ENCODE peak calls at places on chromosomes 4 and X, in eight cellular contexts. One of them, this sample, is unnamed.

GRCh38 chr4:158775091-158775651 is 6.3 kb downstream of the FNIP2 start:
- DNase-seq in tibial nerve: no peak
- DNase-seq in HEK293T: no peak
- DNase-seq in fibroblast of the conjunctiva: no peak
- DNase-seq in ureter: no peak
- DNase-seq in pancreas: no peak
- DNase-seq in 8988T: no peak
- DNase-seq in sigmoid colon: no peak
- DNase-seq in this sample: peak

GRCh38 chr4:67122029-67122428 is 423.3 kb downstream of the CENPC start:
- DNase-seq in tibial nerve: no peak
- DNase-seq in HEK293T: peak
- DNase-seq in fibroblast of the conjunctiva: no peak
- DNase-seq in ureter: no peak
- DNase-seq in pancreas: no peak
- DNase-seq in 8988T: no peak
- DNase-seq in sigmoid colon: no peak
- DNase-seq in this sample: no peak

GRCh38 chr4:17447675-17448298 is 64.1 kb downstream of the QDPR start:
- DNase-seq in tibial nerve: no peak
- DNase-seq in HEK293T: peak
- DNase-seq in fibroblast of the conjunctiva: peak
- DNase-seq in ureter: peak
- DNase-seq in pancreas: no peak
- DNase-seq in 8988T: no peak
- DNase-seq in sigmoid colon: no peak
- DNase-seq in this sample: peak

GRCh38 chr4:181194096-181194495 is 1049.1 kb upstream of the TENM3 start:
- DNase-seq in tibial nerve: no peak
- DNase-seq in HEK293T: no peak
- DNase-seq in fibroblast of the conjunctiva: no peak
- DNase-seq in ureter: no peak
- DNase-seq in pancreas: no peak
- DNase-seq in 8988T: no peak
- DNase-seq in sigmoid colon: no peak
- DNase-seq in this sample: peak

GRCh38 chrX:6383911-6384310 is 151.0 kb downstream of the VCX3A start:
- DNase-seq in tibial nerve: no peak
- DNase-seq in HEK293T: no peak
- DNase-seq in fibroblast of the conjunctiva: no peak
- DNase-seq in ureter: no peak
- DNase-seq in pancreas: no peak
- DNase-seq in 8988T: no peak
- DNase-seq in sigmoid colon: no peak
- DNase-seq in this sample: no peak

GRCh38 chr4:3765271-3766206 is 646 bp upstream of the ADRA2C start:
- DNase-seq in tibial nerve: no peak
- DNase-seq in HEK293T: peak
- DNase-seq in fibroblast of the conjunctiva: no peak
- DNase-seq in ureter: no peak
- DNase-seq in pancreas: peak
- DNase-seq in 8988T: peak
- DNase-seq in sigmoid colon: no peak
- DNase-seq in this sample: peak

GRCh38 chrX:51893931-51894696 is 691 bp downstream of the MAGED1 start:
- DNase-seq in tibial nerve: no peak
- DNase-seq in HEK293T: peak
- DNase-seq in fibroblast of the conjunctiva: no peak
- DNase-seq in ureter: no peak
- DNase-seq in pancreas: peak
- DNase-seq in 8988T: peak
- DNase-seq in sigmoid colon: peak
- DNase-seq in this sample: no peak

GRCh38 chr4:19961092-19961491 is 290.6 kb upstream of the SLIT2 start:
- DNase-seq in tibial nerve: no peak
- DNase-seq in HEK293T: no peak
- DNase-seq in fibroblast of the conjunctiva: no peak
- DNase-seq in ureter: no peak
- DNase-seq in pancreas: no peak
- DNase-seq in 8988T: no peak
- DNase-seq in sigmoid colon: no peak
- DNase-seq in this sample: no peak

GRCh38 chr4:104571341-104571740 is 76.6 kb upstream of the CXXC4 start:
- DNase-seq in tibial nerve: no peak
- DNase-seq in HEK293T: no peak
- DNase-seq in fibroblast of the conjunctiva: no peak
- DNase-seq in ureter: no peak
- DNase-seq in pancreas: no peak
- DNase-seq in 8988T: no peak
- DNase-seq in sigmoid colon: no peak
- DNase-seq in this sample: no peak

GRCh38 chr4:111639876-111640275 is 505.4 kb upstream of the FAM241A start:
- DNase-seq in tibial nerve: no peak
- DNase-seq in HEK293T: no peak
- DNase-seq in fibroblast of the conjunctiva: no peak
- DNase-seq in ureter: no peak
- DNase-seq in pancreas: no peak
- DNase-seq in 8988T: no peak
- DNase-seq in sigmoid colon: no peak
- DNase-seq in this sample: no peak

GRCh38 chrX:139692506-139692849 is 15.5 kb downstream of the MCF2 start:
- DNase-seq in tibial nerve: no peak
- DNase-seq in HEK293T: no peak
- DNase-seq in fibroblast of the conjunctiva: no peak
- DNase-seq in ureter: no peak
- DNase-seq in pancreas: peak
- DNase-seq in 8988T: no peak
- DNase-seq in sigmoid colon: no peak
- DNase-seq in this sample: no peak

GRCh38 chrX:150253946-150254615 is 109.0 kb upstream of the MAMLD1 start:
- DNase-seq in tibial nerve: no peak
- DNase-seq in HEK293T: no peak
- DNase-seq in fibroblast of the conjunctiva: no peak
- DNase-seq in ureter: no peak
- DNase-seq in pancreas: no peak
- DNase-seq in 8988T: no peak
- DNase-seq in sigmoid colon: no peak
- DNase-seq in this sample: no peak

GRCh38 chr4:43132010-43132582 is 239.6 kb downstream of the GRXCR1 start:
- DNase-seq in tibial nerve: peak
- DNase-seq in HEK293T: peak
- DNase-seq in fibroblast of the conjunctiva: peak
- DNase-seq in ureter: peak
- DNase-seq in pancreas: peak
- DNase-seq in 8988T: no peak
- DNase-seq in sigmoid colon: no peak
- DNase-seq in this sample: peak

GRCh38 chr4:143626134-143626859 is 74.2 kb downstream of the FREM3 start:
- DNase-seq in tibial nerve: peak
- DNase-seq in HEK293T: no peak
- DNase-seq in fibroblast of the conjunctiva: peak
- DNase-seq in ureter: peak
- DNase-seq in pancreas: no peak
- DNase-seq in 8988T: no peak
- DNase-seq in sigmoid colon: peak
- DNase-seq in this sample: no peak

GRCh38 chr4:185004562-185005208 is 13.6 kb upstream of the HELT start:
- DNase-seq in tibial nerve: no peak
- DNase-seq in HEK293T: no peak
- DNase-seq in fibroblast of the conjunctiva: no peak
- DNase-seq in ureter: no peak
- DNase-seq in pancreas: peak
- DNase-seq in 8988T: no peak
- DNase-seq in sigmoid colon: peak
- DNase-seq in this sample: no peak

GRCh38 chr4:73726000-73726399 is 14.4 kb upstream of the CXCL8 start:
- DNase-seq in tibial nerve: no peak
- DNase-seq in HEK293T: no peak
- DNase-seq in fibroblast of the conjunctiva: peak
- DNase-seq in ureter: no peak
- DNase-seq in pancreas: no peak
- DNase-seq in 8988T: peak
- DNase-seq in sigmoid colon: no peak
- DNase-seq in this sample: peak

GRCh38 chrX:34483980-34484379 is 173.1 kb downstream of the TMEM47 start:
- DNase-seq in tibial nerve: no peak
- DNase-seq in HEK293T: no peak
- DNase-seq in fibroblast of the conjunctiva: no peak
- DNase-seq in ureter: no peak
- DNase-seq in pancreas: no peak
- DNase-seq in 8988T: no peak
- DNase-seq in sigmoid colon: no peak
- DNase-seq in this sample: no peak

GRCh38 chr4:107148922-107149321 is 112.8 kb upstream of the DKK2 start:
- DNase-seq in tibial nerve: no peak
- DNase-seq in HEK293T: no peak
- DNase-seq in fibroblast of the conjunctiva: no peak
- DNase-seq in ureter: no peak
- DNase-seq in pancreas: no peak
- DNase-seq in 8988T: no peak
- DNase-seq in sigmoid colon: no peak
- DNase-seq in this sample: no peak

GRCh38 chrX:154409222-154409871 is at the start of gene DNASE1L1:
- DNase-seq in tibial nerve: peak
- DNase-seq in HEK293T: no peak
- DNase-seq in fibroblast of the conjunctiva: peak
- DNase-seq in ureter: peak
- DNase-seq in pancreas: peak
- DNase-seq in 8988T: peak
- DNase-seq in sigmoid colon: peak
- DNase-seq in this sample: peak

GRCh38 chrX:1463581-1464281 is 11.0 kb upstream of the ASMTL start:
- DNase-seq in tibial nerve: no peak
- DNase-seq in HEK293T: no peak
- DNase-seq in fibroblast of the conjunctiva: no peak
- DNase-seq in ureter: peak
- DNase-seq in pancreas: no peak
- DNase-seq in 8988T: no peak
- DNase-seq in sigmoid colon: peak
- DNase-seq in this sample: no peak

GRCh38 chr4:1834047-1834769 is 21.7 kb downstream of the LETM1 start:
- DNase-seq in tibial nerve: no peak
- DNase-seq in HEK293T: no peak
- DNase-seq in fibroblast of the conjunctiva: no peak
- DNase-seq in ureter: no peak
- DNase-seq in pancreas: no peak
- DNase-seq in 8988T: no peak
- DNase-seq in sigmoid colon: no peak
- DNase-seq in this sample: no peak

GRCh38 chrX:2484232-2484631 is 16.5 kb downstream of the DHRSX start:
- DNase-seq in tibial nerve: no peak
- DNase-seq in HEK293T: no peak
- DNase-seq in fibroblast of the conjunctiva: no peak
- DNase-seq in ureter: no peak
- DNase-seq in pancreas: no peak
- DNase-seq in 8988T: no peak
- DNase-seq in sigmoid colon: no peak
- DNase-seq in this sample: no peak

GRCh38 chrX:24515447-24515846 is 50.4 kb downstream of the PDK3 start:
- DNase-seq in tibial nerve: no peak
- DNase-seq in HEK293T: no peak
- DNase-seq in fibroblast of the conjunctiva: peak
- DNase-seq in ureter: no peak
- DNase-seq in pancreas: no peak
- DNase-seq in 8988T: no peak
- DNase-seq in sigmoid colon: no peak
- DNase-seq in this sample: no peak

GRCh38 chrX:675896-676295 is 45.3 kb downstream of the SHOX start:
- DNase-seq in tibial nerve: no peak
- DNase-seq in HEK293T: no peak
- DNase-seq in fibroblast of the conjunctiva: no peak
- DNase-seq in ureter: no peak
- DNase-seq in pancreas: no peak
- DNase-seq in 8988T: no peak
- DNase-seq in sigmoid colon: no peak
- DNase-seq in this sample: no peak

GRCh38 chrX:72569786-72570185 is 2.9 kb downstream of the HDAC8 start:
- DNase-seq in tibial nerve: no peak
- DNase-seq in HEK293T: no peak
- DNase-seq in fibroblast of the conjunctiva: peak
- DNase-seq in ureter: no peak
- DNase-seq in pancreas: no peak
- DNase-seq in 8988T: no peak
- DNase-seq in sigmoid colon: no peak
- DNase-seq in this sample: no peak

GRCh38 chr4:1043658-1044468 is 32.4 kb downstream of the FGFRL1 start:
- DNase-seq in tibial nerve: peak
- DNase-seq in HEK293T: no peak
- DNase-seq in fibroblast of the conjunctiva: peak
- DNase-seq in ureter: peak
- DNase-seq in pancreas: peak
- DNase-seq in 8988T: peak
- DNase-seq in sigmoid colon: peak
- DNase-seq in this sample: peak

GRCh38 chrX:54950730-54951375 is 30.2 kb downstream of the TRO start:
- DNase-seq in tibial nerve: no peak
- DNase-seq in HEK293T: no peak
- DNase-seq in fibroblast of the conjunctiva: no peak
- DNase-seq in ureter: no peak
- DNase-seq in pancreas: peak
- DNase-seq in 8988T: no peak
- DNase-seq in sigmoid colon: no peak
- DNase-seq in this sample: no peak

GRCh38 chr4:183532823-183533222 is 28.0 kb downstream of the ING2 start:
- DNase-seq in tibial nerve: no peak
- DNase-seq in HEK293T: no peak
- DNase-seq in fibroblast of the conjunctiva: no peak
- DNase-seq in ureter: no peak
- DNase-seq in pancreas: no peak
- DNase-seq in 8988T: no peak
- DNase-seq in sigmoid colon: no peak
- DNase-seq in this sample: no peak

GRCh38 chrX:72305286-72306084 is at the start of gene CITED1:
- DNase-seq in tibial nerve: no peak
- DNase-seq in HEK293T: peak
- DNase-seq in fibroblast of the conjunctiva: no peak
- DNase-seq in ureter: no peak
- DNase-seq in pancreas: peak
- DNase-seq in 8988T: no peak
- DNase-seq in sigmoid colon: no peak
- DNase-seq in this sample: no peak

GRCh38 chr4:67934628-67935027 is 28.7 kb downstream of the TMPRSS11A start:
- DNase-seq in tibial nerve: no peak
- DNase-seq in HEK293T: no peak
- DNase-seq in fibroblast of the conjunctiva: no peak
- DNase-seq in ureter: no peak
- DNase-seq in pancreas: no peak
- DNase-seq in 8988T: no peak
- DNase-seq in sigmoid colon: no peak
- DNase-seq in this sample: no peak

GRCh38 chrX:73577368-73577767 is 14.4 kb downstream of the CHIC1 start:
- DNase-seq in tibial nerve: no peak
- DNase-seq in HEK293T: no peak
- DNase-seq in fibroblast of the conjunctiva: peak
- DNase-seq in ureter: no peak
- DNase-seq in pancreas: no peak
- DNase-seq in 8988T: no peak
- DNase-seq in sigmoid colon: no peak
- DNase-seq in this sample: no peak

GRCh38 chr4:16573181-16573580 is 325.3 kb downstream of the LDB2 start:
- DNase-seq in tibial nerve: no peak
- DNase-seq in HEK293T: no peak
- DNase-seq in fibroblast of the conjunctiva: peak
- DNase-seq in ureter: no peak
- DNase-seq in pancreas: no peak
- DNase-seq in 8988T: no peak
- DNase-seq in sigmoid colon: no peak
- DNase-seq in this sample: no peak

GRCh38 chr4:139559095-139559490 is 3.1 kb upstream of the SETD7 start:
- DNase-seq in tibial nerve: no peak
- DNase-seq in HEK293T: no peak
- DNase-seq in fibroblast of the conjunctiva: no peak
- DNase-seq in ureter: peak
- DNase-seq in pancreas: peak
- DNase-seq in 8988T: no peak
- DNase-seq in sigmoid colon: no peak
- DNase-seq in this sample: no peak

GRCh38 chrX:130529531-130529930 is 127.7 kb downstream of the RBMX2 start:
- DNase-seq in tibial nerve: no peak
- DNase-seq in HEK293T: no peak
- DNase-seq in fibroblast of the conjunctiva: no peak
- DNase-seq in ureter: no peak
- DNase-seq in pancreas: no peak
- DNase-seq in 8988T: no peak
- DNase-seq in sigmoid colon: no peak
- DNase-seq in this sample: no peak

This sample was measured in NCI-H460.